ENCODE peak calls at places on chromosomes 1 and 21, in nine cellular contexts. D is Panc1, I is stomach, U is body of pancreas, Y is ovary, Q is lung, L is mesenchymal stem cell, F is SK-N-SH, K is psoas muscle. C is an unnamed sample.

GRCh38 chr1:83909687-83910086 is 89.2 kb downstream of the TTLL7 start:
- DNase-seq in D (no peak), I (no peak), U (no peak), Y (no peak), Q (no peak), L (no peak), F (no peak), K (no peak), C (no peak)

GRCh38 chr1:209768354-209768774 is 12.5 kb downstream of the TRAF3IP3 start:
- DNase-seq in D (no peak), I (peak; percentile 55), U (no peak), Y (no peak), Q (no peak), L (no peak), F (no peak), K (no peak), C (no peak)

GRCh38 chr1:149884433-149885363 is 14.7 kb upstream of the BOLA1 start:
- DNase-seq in D (no peak), I (no peak), U (no peak), Y (no peak), Q (no peak), L (peak; percentile 56), F (no peak), K (no peak), C (no peak)

GRCh38 chr1:180594723-180595122 is 36.0 kb downstream of the OVAAL start:
- DNase-seq in D (no peak), I (no peak), U (no peak), Y (no peak), Q (no peak), L (no peak), F (peak; percentile 55), K (no peak), C (no peak)

GRCh38 chr1:25554886-25555752 is 11.7 kb downstream of the LDLRAP1 start:
- DNase-seq in D (no peak), I (no peak), U (no peak), Y (no peak), Q (no peak), L (no peak), F (no peak), K (no peak), C (no peak)

GRCh38 chr1:10620776-10621175 is 146.0 kb downstream of the PEX14 start:
- DNase-seq in D (no peak), I (no peak), U (no peak), Y (no peak), Q (no peak), L (no peak), F (no peak), K (no peak), C (no peak)

GRCh38 chr1:32811265-32811664 is 5.9 kb downstream of the YARS1 start:
- DNase-seq in D (no peak), I (no peak), U (no peak), Y (no peak), Q (no peak), L (no peak), F (no peak), K (no peak), C (no peak)

GRCh38 chr21:38993561-38993960 is 187.8 kb downstream of the ETS2 start:
- DNase-seq in D (no peak), I (peak; percentile 59), U (peak; percentile 49), Y (no peak), Q (peak; percentile 78), L (peak; percentile 81), F (no peak), K (peak; percentile 44), C (peak; percentile 82)

GRCh38 chr1:27637052-27637451 is 2.1 kb upstream of the FGR start:
- DNase-seq in D (no peak), I (no peak), U (no peak), Y (no peak), Q (no peak), L (peak; percentile 44), F (no peak), K (no peak), C (no peak)

GRCh38 chr1:56968878-56969495 is 3.2 kb upstream of the C8B start:
- DNase-seq in D (no peak), I (no peak), U (no peak), Y (no peak), Q (no peak), L (no peak), F (no peak), K (no peak), C (no peak)

GRCh38 chr1:199272107-199272506 is 633.3 kb downstream of the PTPRC start:
- DNase-seq in D (no peak), I (no peak), U (no peak), Y (no peak), Q (peak; percentile 35), L (peak; percentile 70), F (no peak), K (no peak), C (no peak)

GRCh38 chr1:207822124-207822601 is 70.3 kb downstream of the CD46 start:
- DNase-seq in D (no peak), I (no peak), U (no peak), Y (peak; percentile 38), Q (no peak), L (no peak), F (no peak), K (no peak), C (no peak)

GRCh38 chr21:44818636-44819011 is 762 bp upstream of the SUMO3 start:
- DNase-seq in D (no peak), I (no peak), U (no peak), Y (no peak), Q (no peak), L (no peak), F (no peak), K (peak; percentile 34), C (peak; percentile 84)
- H3K4me3 ChIP-seq in D (peak overlapping the region; percentile 30), I (peak overlapping the region; percentile 66), U (peak overlapping the region; percentile 51), Y (peak overlapping the region; percentile 59), Q (peak overlapping the region; percentile 65), L (peak overlapping the region; percentile 72), F (peak overlapping the region; percentile 75), K (peak overlapping the region; percentile 92), C (peak overlapping the region; percentile 67)

GRCh38 chr1:117599286-117599685 is 6.6 kb upstream of the TENT5C start:
- DNase-seq in D (no peak), I (peak; percentile 9), U (no peak), Y (no peak), Q (no peak), L (no peak), F (no peak), K (no peak), C (no peak)
- H3K27ac ChIP-seq in D (no peak overlapping the region), I (no peak overlapping the region), U (no peak overlapping the region), Y (no peak overlapping the region), Q (no peak overlapping the region), L (no peak overlapping the region), F (no peak overlapping the region), K (peak overlapping the region; percentile 88), C (no peak overlapping the region)

GRCh38 chr21:37372127-37372731 is 5.7 kb downstream of the DYRK1A start:
- DNase-seq in D (no peak), I (no peak), U (no peak), Y (no peak), Q (no peak), L (no peak), F (no peak), K (no peak), C (no peak)

GRCh38 chr21:37369307-37369854 is 2.8 kb downstream of the DYRK1A start:
- DNase-seq in D (no peak), I (no peak), U (no peak), Y (no peak), Q (no peak), L (no peak), F (no peak), K (no peak), C (no peak)

GRCh38 chr21:37368536-37369279 is 2.1 kb downstream of the DYRK1A start:
- DNase-seq in D (no peak), I (no peak), U (no peak), Y (no peak), Q (no peak), L (peak; percentile 60), F (no peak), K (no peak), C (no peak)

GRCh38 chr21:37371041-37371397 is 4.4 kb downstream of the DYRK1A start:
- DNase-seq in D (no peak), I (no peak), U (no peak), Y (no peak), Q (no peak), L (no peak), F (no peak), K (no peak), C (no peak)

DNA sequence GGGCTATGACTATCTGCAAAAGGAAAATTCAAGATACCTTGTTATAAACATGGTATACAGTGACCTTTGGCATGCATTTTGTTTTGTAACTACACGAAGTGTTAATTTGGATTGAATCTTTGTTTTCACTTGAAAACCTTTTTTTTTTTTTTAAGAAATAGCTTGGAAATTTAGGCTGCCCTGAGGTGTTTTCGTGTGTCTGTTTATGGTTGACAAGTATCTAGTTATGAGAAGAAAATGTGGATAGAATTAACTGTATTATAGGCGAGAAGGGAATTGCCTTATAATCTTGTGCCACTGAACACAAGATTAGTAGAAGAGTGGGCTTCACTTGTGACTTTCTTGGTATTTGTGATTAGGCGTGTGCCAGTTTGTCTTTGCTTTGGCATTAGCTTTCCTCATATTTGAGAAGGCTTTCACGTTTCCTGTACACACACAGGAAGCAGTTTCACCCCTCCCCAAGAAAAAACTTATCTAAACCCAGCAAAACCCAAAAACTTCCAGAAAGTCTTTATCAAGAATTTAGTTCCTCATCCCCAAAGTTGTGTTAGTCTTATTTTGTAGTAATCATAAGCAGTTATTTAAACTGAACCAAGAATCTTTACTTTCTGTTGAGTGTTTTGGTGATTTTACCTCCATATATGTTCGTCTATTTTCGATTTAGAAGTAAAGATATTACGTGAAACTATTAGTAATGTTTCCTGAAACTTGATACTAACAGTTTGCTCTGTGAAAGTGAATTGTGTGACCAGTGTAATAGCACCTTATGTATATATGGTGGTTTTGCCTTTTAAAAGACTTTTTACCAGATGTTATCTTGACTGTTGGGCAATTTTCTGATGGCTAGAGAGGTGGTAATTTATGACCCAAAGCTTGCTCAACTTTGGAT is 3.8 kb downstream of the DYRK1A start:
- DNase-seq in D (no peak), I (no peak), U (no peak), Y (no peak), Q (no peak), L (peak; percentile 75), F (no peak), K (no peak), C (no peak)
- H3K4me1 ChIP-seq in D (peaks cover 48% of the 10 kb centered on the region), I (peaks cover 72% of the 10 kb centered on the region), U (peaks cover 61% of the 10 kb centered on the region), Y (peaks cover 13% of the 10 kb centered on the region), Q (peaks cover 2% of the 10 kb centered on the region), L (peaks cover 6% of the 10 kb centered on the region), F (peaks cover 24% of the 10 kb centered on the region), K (peaks cover 63% of the 10 kb centered on the region), C (peaks cover 2% of the 10 kb centered on the region)

GRCh38 chr1:164598719-164599118 is 39.7 kb downstream of the PBX1 start:
- DNase-seq in D (no peak), I (no peak), U (no peak), Y (no peak), Q (no peak), L (no peak), F (no peak), K (no peak), C (no peak)

GRCh38 chr1:164599272-164599671 is 40.3 kb downstream of the PBX1 start:
- DNase-seq in D (no peak), I (no peak), U (no peak), Y (no peak), Q (no peak), L (no peak), F (no peak), K (no peak), C (no peak)

GRCh38 chr1:164602480-164603093 is 43.6 kb downstream of the PBX1 start:
- DNase-seq in D (no peak), I (peak; percentile 83), U (peak; percentile 85), Y (peak; percentile 62), Q (peak; percentile 57), L (peak; percentile 60), F (no peak), K (peak; percentile 35), C (no peak)

GRCh38 chr1:164602142-164602429 is 43.1 kb downstream of the PBX1 start:
- DNase-seq in D (no peak), I (peak; percentile 86), U (peak; percentile 92), Y (peak; percentile 16), Q (peak; percentile 71), L (no peak), F (no peak), K (no peak), C (no peak)

GRCh38 chr1:164601399-164602141 is 42.6 kb downstream of the PBX1 start:
- DNase-seq in D (no peak), I (no peak), U (no peak), Y (no peak), Q (no peak), L (no peak), F (no peak), K (no peak), C (no peak)
- H3K4me3 ChIP-seq in D (no peak overlapping the region), I (peak overlapping the region; percentile 4), U (no peak overlapping the region), Y (no peak overlapping the region), Q (no peak overlapping the region), L (peak overlapping the region; percentile 58), F (no peak overlapping the region), K (no peak overlapping the region), C (no peak overlapping the region)